ENCODE peak calls at places on chromosomes 12 and 14, in five cellular contexts. Q is HCT116, B is OCI-LY7, N is mesendoderm, C is K562. O is an unnamed sample.
A peak's percentile ranks its signal among the peaks of the same experiment; 100 is the strongest.

GRCh38 chr14:61519735-61520134 is 175.6 kb upstream of the HIF1A start:
- DNase-seq in Q (no peak), C (no peak), N (no peak), B (no peak), O (no peak)

GRCh38 chr14:97995038-97995437 is 1197.9 kb downstream of the VRK1 start:
- DNase-seq in N (no peak), C (no peak), B (no peak), Q (no peak), O (no peak)

GRCh38 chr12:111175404-111175803 is 193.5 kb downstream of the PHETA1 start:
- DNase-seq in B (no peak), N (no peak), C (no peak), Q (no peak), O (no peak)

GRCh38 chr14:31933716-31934115 is 143.4 kb upstream of the ARHGAP5 start:
- DNase-seq in B (no peak), C (no peak), Q (no peak), N (no peak), O (no peak)

GRCh38 chr14:64746298-64747250 is 42.4 kb downstream of the PLEKHG3 start:
- DNase-seq in C (no peak), Q (no peak), N (no peak), B (no peak), O (no peak)

GRCh38 chr14:64878775-64879634 is 702 bp downstream of the SPTB start:
- DNase-seq in B (no peak), C (peak; percentile 18), Q (no peak), N (peak; percentile 30), O (peak; percentile 6)

GRCh38 chr14:91817566-91818325 is 49.6 kb downstream of the TC2N start:
- DNase-seq in N (no peak), B (no peak), C (no peak), Q (no peak), O (no peak)

GRCh38 chr12:51972849-51973273 is 21.4 kb downstream of the ACVR1B start:
- DNase-seq in N (peak; percentile 81), Q (no peak), B (no peak), C (peak; percentile 52), O (no peak)

GRCh38 chr12:115204957-115205754 is 521.2 kb upstream of the TBX3 start:
- DNase-seq in N (peak; percentile 40), C (no peak), B (no peak), Q (no peak), O (no peak)

GRCh38 chr14:99715266-99716000 is 31.3 kb downstream of the CYP46A1 start:
- DNase-seq in N (no peak), Q (no peak), B (no peak), C (no peak), O (no peak)

GRCh38 chr14:79598339-79598738 is 613.0 kb downstream of the DIO2 start:
- DNase-seq in N (no peak), C (no peak), B (no peak), Q (no peak), O (no peak)

GRCh38 chr12:133080051-133080618 is 588 bp upstream of the ZNF140 start:
- DNase-seq in B (peak; percentile 99), N (peak; percentile 100), Q (no peak), C (peak; percentile 81), O (peak; percentile 93)

GRCh38 chr12:114961491-114961890 is 277.5 kb upstream of the TBX3 start:
- DNase-seq in N (no peak), Q (no peak), B (no peak), C (no peak), O (no peak)

GRCh38 chr12:49031573-49032161 is 13.1 kb upstream of the PRKAG1 start:
- DNase-seq in Q (no peak), N (no peak), B (no peak), C (no peak), O (no peak)

GRCh38 chr12:124548854-124549378 is 18.5 kb downstream of the NCOR2 start:
- DNase-seq in C (no peak), N (no peak), Q (no peak), B (no peak), O (no peak)

GRCh38 chr12:19683178-19683927 is 244.1 kb downstream of the AEBP2 start:
- DNase-seq in C (no peak), B (no peak), Q (no peak), N (no peak), O (no peak)

GRCh38 chr12:131432532-131433260 is 278.2 kb upstream of the SFSWAP start:
- DNase-seq in Q (no peak), C (no peak), N (no peak), B (peak; percentile 33), O (no peak)

GRCh38 chr14:22900088-22900799 is 17.2 kb downstream of the REM2 start:
- DNase-seq in N (peak; percentile 87), C (peak; percentile 73), Q (peak; percentile 70), B (peak; percentile 83), O (peak; percentile 23)

GRCh38 chr12:11650697-11651281 is 1.3 kb downstream of the ETV6 start:
- DNase-seq in N (no peak), B (peak; percentile 57), Q (no peak), C (no peak), O (peak; percentile 48)

GRCh38 chr14:70652871-70653270 is 11.2 kb downstream of the TTC9 start:
- DNase-seq in C (no peak), B (no peak), Q (no peak), N (no peak), O (no peak)

GRCh38 chr14:104240426-104241157 is 102.2 kb downstream of the KIF26A start:
- DNase-seq in C (no peak), N (peak; percentile 15), B (peak; percentile 94), Q (no peak), O (no peak)

GRCh38 chr12:111105294-111105693 is 184.9 kb upstream of the MYL2 start:
- DNase-seq in Q (no peak), C (peak; percentile 14), N (peak; percentile 52), B (no peak), O (no peak)

GRCh38 chr12:20018406-20018805 is 349.9 kb upstream of the PDE3A start:
- DNase-seq in C (no peak), B (no peak), Q (no peak), N (no peak), O (no peak)

GRCh38 chr12:50505386-50505827 is 622 bp downstream of the DIP2B start:
- DNase-seq in B (peak; percentile 48), Q (no peak), C (peak; percentile 35), N (peak; percentile 57), O (peak; percentile 29)

GRCh38 chr12:53725824-53726223 is 1.4 kb downstream of the CALCOCO1 start:
- DNase-seq in Q (no peak), N (no peak), C (no peak), B (no peak), O (no peak)

DNA sequence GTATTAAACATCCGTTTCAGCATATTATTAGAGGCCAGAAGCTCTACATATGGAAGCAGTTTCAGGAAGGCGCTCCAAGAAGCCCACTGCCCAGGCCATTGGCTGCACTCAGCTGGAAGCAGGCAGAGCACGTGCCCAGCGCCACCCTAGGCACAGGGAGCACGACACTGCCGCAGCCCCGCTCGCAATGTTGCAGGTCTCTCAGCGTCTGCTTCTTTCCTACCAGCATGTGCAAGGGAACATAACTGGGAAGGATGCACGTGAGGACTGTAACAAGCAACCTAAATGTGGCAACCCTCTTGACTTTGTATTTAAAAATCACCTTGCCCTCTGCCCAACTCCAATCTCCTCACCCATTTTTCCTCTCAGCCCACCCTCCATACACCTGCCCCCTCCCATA is 3.5 kb downstream of the TMEM132D start:
- DNase-seq in N (no peak), C (no peak), B (no peak), Q (no peak), O (no peak)
- H3K79me2 ChIP-seq in N (peaks cover 15% of the 10 kb centered on the region), C (no peaks in the 10 kb centered on the region), B (no peaks in the 10 kb centered on the region), Q (no peaks in the 10 kb centered on the region), O (no peaks in the 10 kb centered on the region)

GRCh38 chr12:76554411-76555225 is 5.0 kb downstream of the OSBPL8 start:
- DNase-seq in N (no peak), Q (no peak), C (no peak), B (peak; percentile 32), O (no peak)
- H3K79me2 ChIP-seq in N (peaks cover 38% of the 10 kb centered on the region), Q (peaks cover 94% of the 10 kb centered on the region), C (peaks cover 91% of the 10 kb centered on the region), B (peaks cover 96% of the 10 kb centered on the region), O (peaks cover 90% of the 10 kb centered on the region)

GRCh38 chr12:68639396-68639767 is 28.7 kb downstream of the RAP1B start:
- DNase-seq in C (no peak), B (peak; percentile 37), N (no peak), Q (no peak), O (no peak)

GRCh38 chr12:68638171-68638570 is 27.5 kb downstream of the RAP1B start:
- DNase-seq in B (peak; percentile 56), N (no peak), C (no peak), Q (no peak), O (no peak)

GRCh38 chr12:68641138-68641537 is 30.4 kb downstream of the RAP1B start:
- DNase-seq in N (no peak), C (no peak), B (peak; percentile 51), Q (no peak), O (peak; percentile 94)

GRCh38 chr12:68636268-68636667 is 25.6 kb downstream of the RAP1B start:
- DNase-seq in B (no peak), Q (no peak), N (no peak), C (no peak), O (no peak)

DNA sequence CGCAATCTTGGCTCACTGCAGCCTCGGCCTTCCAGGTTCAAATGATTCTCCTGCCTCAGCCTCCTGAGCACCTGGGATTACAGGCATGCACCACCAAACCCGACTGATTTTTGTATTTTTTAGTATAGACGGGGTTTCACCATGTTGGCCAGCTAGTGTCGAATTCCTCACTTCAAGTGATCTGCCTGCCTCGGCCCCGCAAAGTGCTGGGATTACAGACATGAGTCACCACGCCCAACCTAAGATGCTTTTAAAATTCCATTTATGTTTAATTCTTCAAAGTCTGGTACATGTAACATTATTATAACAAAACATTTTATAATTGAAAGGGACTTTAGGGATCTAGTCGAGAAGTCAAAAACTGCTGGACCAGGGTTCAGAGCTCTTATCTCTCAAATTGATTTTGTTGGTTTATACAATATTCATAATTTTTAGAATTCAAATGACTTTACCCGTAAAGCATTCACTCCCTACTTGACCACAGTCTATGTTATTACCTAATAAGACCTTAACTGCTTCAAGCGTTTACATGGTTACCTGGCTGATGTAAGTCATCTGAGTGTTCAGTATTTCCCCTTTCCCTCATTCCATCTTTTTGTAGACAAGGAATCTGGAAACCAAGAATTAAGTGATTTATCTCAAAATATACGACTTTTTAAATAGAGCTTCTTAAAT is 28.2 kb downstream of the RAP1B start:
- DNase-seq in B (no peak), C (no peak), N (peak; percentile 51), Q (no peak), O (no peak)
- H3K79me2 ChIP-seq in B (peaks cover 100% of the 10 kb centered on the region), C (peaks cover 98% of the 10 kb centered on the region), N (peaks cover 24% of the 10 kb centered on the region), Q (peaks cover 98% of the 10 kb centered on the region), O (peaks cover 96% of the 10 kb centered on the region)

GRCh38 chr12:104347374-104348075 is 44.0 kb downstream of the EID3 start:
- DNase-seq in B (no peak), N (no peak), C (no peak), Q (no peak), O (no peak)

GRCh38 chr12:104345234-104346066 is 41.9 kb downstream of the EID3 start:
- DNase-seq in N (peak; percentile 46), B (no peak), C (no peak), Q (no peak), O (no peak)

GRCh38 chr12:104342147-104342546 is 38.6 kb downstream of the EID3 start:
- DNase-seq in Q (no peak), N (no peak), B (no peak), C (no peak), O (no peak)

GRCh38 chr12:104342635-104343249 is 39.2 kb downstream of the EID3 start:
- DNase-seq in N (no peak), Q (no peak), C (no peak), B (no peak), O (no peak)

DNA sequence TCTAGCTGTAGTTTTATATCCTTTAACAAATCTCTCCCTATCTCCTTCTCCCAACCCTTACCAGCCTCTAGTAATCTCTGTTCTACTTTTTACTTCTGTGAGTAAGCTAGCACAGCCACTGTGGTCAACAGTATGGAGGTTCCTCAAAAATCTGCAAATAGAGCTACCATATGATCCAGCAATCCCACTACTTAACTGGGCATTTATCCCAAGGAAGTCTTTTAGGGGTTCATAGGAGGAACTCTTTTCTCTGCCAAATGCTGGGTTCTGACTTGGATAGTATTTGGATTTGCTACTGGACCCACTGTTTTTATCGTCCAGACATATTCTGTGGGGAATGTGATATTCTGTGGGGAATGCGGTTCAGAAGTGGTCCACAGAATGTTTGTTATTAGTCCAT is 41.1 kb downstream of the EID3 start:
- DNase-seq in C (no peak), Q (no peak), N (no peak), B (no peak), O (no peak)
- H3K79me2 ChIP-seq in C (peaks cover 8% of the 10 kb centered on the region), Q (peaks cover 99% of the 10 kb centered on the region), N (no peaks in the 10 kb centered on the region), B (no peaks in the 10 kb centered on the region), O (peaks cover 28% of the 10 kb centered on the region)

O was measured in MM.1S.